ENCODE peak calls at places on chromosomes 11 and 22, in nine cellular contexts. One of them, this sample, is unnamed.

GRCh38 chr11:125390949-125391348 is 105.1 kb downstream of the FEZ1 start:
- DNase-seq in GM23248: peak
- DNase-seq in Caki2: no peak
- DNase-seq in NCI-H1092: no peak
- DNase-seq in posterior cingulate gyrus: no peak
- DNase-seq in stimulated activated CD4-positive, alpha-beta T cell treated with anti-CD3 and anti-CD28 coated beads, Interleukin-2, amount 100 ng/mL, for 48 hours: no peak
- DNase-seq in activated gamma-delta T cell treated with Interleukin-2 at 50 U/mL for 16 hours: no peak
- DNase-seq in OCI-LY7: no peak
- DNase-seq in stimulated activated naive CD4-positive, alpha-beta T cell: no peak
- DNase-seq in this sample: peak

GRCh38 chr22:36191106-36191836 is 10.3 kb downstream of the APOL4 start:
- DNase-seq in GM23248: peak
- DNase-seq in Caki2: no peak
- DNase-seq in OCI-LY7: no peak
- DNase-seq in NCI-H1092: no peak
- DNase-seq in activated gamma-delta T cell treated with Interleukin-2 at 50 U/mL for 16 hours: no peak
- DNase-seq in posterior cingulate gyrus: peak
- DNase-seq in stimulated activated CD4-positive, alpha-beta T cell treated with anti-CD3 and anti-CD28 coated beads, Interleukin-2, amount 100 ng/mL, for 48 hours: no peak
- DNase-seq in stimulated activated naive CD4-positive, alpha-beta T cell: no peak
- DNase-seq in this sample: peak

GRCh38 chr11:2210366-2211112 is 38.9 kb upstream of the TH start:
- DNase-seq in OCI-LY7: no peak
- DNase-seq in activated gamma-delta T cell treated with Interleukin-2 at 50 U/mL for 16 hours: no peak
- DNase-seq in GM23248: no peak
- DNase-seq in posterior cingulate gyrus: peak
- DNase-seq in stimulated activated CD4-positive, alpha-beta T cell treated with anti-CD3 and anti-CD28 coated beads, Interleukin-2, amount 100 ng/mL, for 48 hours: no peak
- DNase-seq in Caki2: no peak
- DNase-seq in NCI-H1092: no peak
- DNase-seq in stimulated activated naive CD4-positive, alpha-beta T cell: no peak
- DNase-seq in this sample: no peak

GRCh38 chr11:121206810-121207209 is 85.8 kb upstream of the SC5D start:
- DNase-seq in stimulated activated naive CD4-positive, alpha-beta T cell: no peak
- DNase-seq in Caki2: no peak
- DNase-seq in stimulated activated CD4-positive, alpha-beta T cell treated with anti-CD3 and anti-CD28 coated beads, Interleukin-2, amount 100 ng/mL, for 48 hours: no peak
- DNase-seq in NCI-H1092: no peak
- DNase-seq in posterior cingulate gyrus: no peak
- DNase-seq in activated gamma-delta T cell treated with Interleukin-2 at 50 U/mL for 16 hours: no peak
- DNase-seq in OCI-LY7: no peak
- DNase-seq in GM23248: no peak
- DNase-seq in this sample: no peak

GRCh38 chr22:50262460-50262911 is 1.0 kb upstream of the MAPK12 start:
- DNase-seq in stimulated activated naive CD4-positive, alpha-beta T cell: no peak
- DNase-seq in activated gamma-delta T cell treated with Interleukin-2 at 50 U/mL for 16 hours: no peak
- DNase-seq in Caki2: peak
- DNase-seq in posterior cingulate gyrus: no peak
- DNase-seq in stimulated activated CD4-positive, alpha-beta T cell treated with anti-CD3 and anti-CD28 coated beads, Interleukin-2, amount 100 ng/mL, for 48 hours: no peak
- DNase-seq in OCI-LY7: peak
- DNase-seq in GM23248: peak
- DNase-seq in NCI-H1092: no peak
- DNase-seq in this sample: peak

GRCh38 chr11:18239655-18240054 is 3.1 kb upstream of the SAA4 start:
- DNase-seq in stimulated activated naive CD4-positive, alpha-beta T cell: no peak
- DNase-seq in stimulated activated CD4-positive, alpha-beta T cell treated with anti-CD3 and anti-CD28 coated beads, Interleukin-2, amount 100 ng/mL, for 48 hours: no peak
- DNase-seq in Caki2: no peak
- DNase-seq in GM23248: no peak
- DNase-seq in activated gamma-delta T cell treated with Interleukin-2 at 50 U/mL for 16 hours: no peak
- DNase-seq in NCI-H1092: no peak
- DNase-seq in posterior cingulate gyrus: no peak
- DNase-seq in OCI-LY7: no peak
- DNase-seq in this sample: no peak

GRCh38 chr11:8040921-8041285 is 40.1 kb upstream of the TUB start:
- DNase-seq in OCI-LY7: no peak
- DNase-seq in GM23248: no peak
- DNase-seq in Caki2: no peak
- DNase-seq in stimulated activated naive CD4-positive, alpha-beta T cell: no peak
- DNase-seq in activated gamma-delta T cell treated with Interleukin-2 at 50 U/mL for 16 hours: no peak
- DNase-seq in NCI-H1092: no peak
- DNase-seq in stimulated activated CD4-positive, alpha-beta T cell treated with anti-CD3 and anti-CD28 coated beads, Interleukin-2, amount 100 ng/mL, for 48 hours: no peak
- DNase-seq in posterior cingulate gyrus: no peak
- DNase-seq in this sample: no peak

GRCh38 chr11:115391598-115391997 is 112.6 kb downstream of the CADM1 start:
- DNase-seq in GM23248: no peak
- DNase-seq in NCI-H1092: no peak
- DNase-seq in Caki2: no peak
- DNase-seq in stimulated activated CD4-positive, alpha-beta T cell treated with anti-CD3 and anti-CD28 coated beads, Interleukin-2, amount 100 ng/mL, for 48 hours: no peak
- DNase-seq in posterior cingulate gyrus: peak
- DNase-seq in OCI-LY7: peak
- DNase-seq in activated gamma-delta T cell treated with Interleukin-2 at 50 U/mL for 16 hours: no peak
- DNase-seq in stimulated activated naive CD4-positive, alpha-beta T cell: no peak
- DNase-seq in this sample: no peak

GRCh38 chr11:38791346-38791961 is 2193.4 kb upstream of the RAG2 start:
- DNase-seq in activated gamma-delta T cell treated with Interleukin-2 at 50 U/mL for 16 hours: no peak
- DNase-seq in stimulated activated CD4-positive, alpha-beta T cell treated with anti-CD3 and anti-CD28 coated beads, Interleukin-2, amount 100 ng/mL, for 48 hours: peak
- DNase-seq in Caki2: peak
- DNase-seq in stimulated activated naive CD4-positive, alpha-beta T cell: no peak
- DNase-seq in OCI-LY7: peak
- DNase-seq in GM23248: peak
- DNase-seq in posterior cingulate gyrus: no peak
- DNase-seq in NCI-H1092: peak
- DNase-seq in this sample: peak

GRCh38 chr11:111402411-111402810 is 23.3 kb upstream of the POU2AF1 start:
- DNase-seq in stimulated activated CD4-positive, alpha-beta T cell treated with anti-CD3 and anti-CD28 coated beads, Interleukin-2, amount 100 ng/mL, for 48 hours: no peak
- DNase-seq in activated gamma-delta T cell treated with Interleukin-2 at 50 U/mL for 16 hours: no peak
- DNase-seq in posterior cingulate gyrus: no peak
- DNase-seq in OCI-LY7: no peak
- DNase-seq in GM23248: no peak
- DNase-seq in NCI-H1092: peak
- DNase-seq in Caki2: no peak
- DNase-seq in stimulated activated naive CD4-positive, alpha-beta T cell: no peak
- DNase-seq in this sample: no peak

GRCh38 chr11:126332221-126332711 is 23.2 kb upstream of the ST3GAL4 start:
- DNase-seq in Caki2: peak
- DNase-seq in activated gamma-delta T cell treated with Interleukin-2 at 50 U/mL for 16 hours: peak
- DNase-seq in posterior cingulate gyrus: peak
- DNase-seq in stimulated activated naive CD4-positive, alpha-beta T cell: no peak
- DNase-seq in GM23248: peak
- DNase-seq in OCI-LY7: no peak
- DNase-seq in stimulated activated CD4-positive, alpha-beta T cell treated with anti-CD3 and anti-CD28 coated beads, Interleukin-2, amount 100 ng/mL, for 48 hours: no peak
- DNase-seq in NCI-H1092: no peak
- DNase-seq in this sample: peak

GRCh38 chr11:502288-503178 is 4.5 kb downstream of the RNH1 start:
- DNase-seq in Caki2: no peak
- DNase-seq in posterior cingulate gyrus: no peak
- DNase-seq in stimulated activated CD4-positive, alpha-beta T cell treated with anti-CD3 and anti-CD28 coated beads, Interleukin-2, amount 100 ng/mL, for 48 hours: no peak
- DNase-seq in NCI-H1092: no peak
- DNase-seq in GM23248: no peak
- DNase-seq in stimulated activated naive CD4-positive, alpha-beta T cell: no peak
- DNase-seq in activated gamma-delta T cell treated with Interleukin-2 at 50 U/mL for 16 hours: no peak
- DNase-seq in OCI-LY7: no peak
- DNase-seq in this sample: no peak

GRCh38 chr22:37259540-37260029 is 15.5 kb upstream of the RAC2 start:
- DNase-seq in OCI-LY7: peak
- DNase-seq in activated gamma-delta T cell treated with Interleukin-2 at 50 U/mL for 16 hours: no peak
- DNase-seq in NCI-H1092: no peak
- DNase-seq in stimulated activated CD4-positive, alpha-beta T cell treated with anti-CD3 and anti-CD28 coated beads, Interleukin-2, amount 100 ng/mL, for 48 hours: no peak
- DNase-seq in posterior cingulate gyrus: peak
- DNase-seq in GM23248: peak
- DNase-seq in stimulated activated naive CD4-positive, alpha-beta T cell: no peak
- DNase-seq in Caki2: no peak
- DNase-seq in this sample: peak

GRCh38 chr11:73194034-73194507 is 24.0 kb upstream of the P2RY2 start:
- DNase-seq in stimulated activated naive CD4-positive, alpha-beta T cell: no peak
- DNase-seq in OCI-LY7: no peak
- DNase-seq in activated gamma-delta T cell treated with Interleukin-2 at 50 U/mL for 16 hours: no peak
- DNase-seq in Caki2: no peak
- DNase-seq in posterior cingulate gyrus: no peak
- DNase-seq in GM23248: no peak
- DNase-seq in stimulated activated CD4-positive, alpha-beta T cell treated with anti-CD3 and anti-CD28 coated beads, Interleukin-2, amount 100 ng/mL, for 48 hours: no peak
- DNase-seq in NCI-H1092: no peak
- DNase-seq in this sample: no peak

GRCh38 chr22:38601221-38601764 is 31.3 kb upstream of the DMC1 start:
- DNase-seq in GM23248: no peak
- DNase-seq in NCI-H1092: no peak
- DNase-seq in stimulated activated CD4-positive, alpha-beta T cell treated with anti-CD3 and anti-CD28 coated beads, Interleukin-2, amount 100 ng/mL, for 48 hours: no peak
- DNase-seq in activated gamma-delta T cell treated with Interleukin-2 at 50 U/mL for 16 hours: no peak
- DNase-seq in posterior cingulate gyrus: no peak
- DNase-seq in Caki2: no peak
- DNase-seq in OCI-LY7: no peak
- DNase-seq in stimulated activated naive CD4-positive, alpha-beta T cell: no peak
- DNase-seq in this sample: no peak

GRCh38 chr22:17724678-17725464 is 49.4 kb downstream of the BID start:
- DNase-seq in posterior cingulate gyrus: peak
- DNase-seq in activated gamma-delta T cell treated with Interleukin-2 at 50 U/mL for 16 hours: no peak
- DNase-seq in OCI-LY7: no peak
- DNase-seq in NCI-H1092: no peak
- DNase-seq in stimulated activated naive CD4-positive, alpha-beta T cell: no peak
- DNase-seq in GM23248: no peak
- DNase-seq in Caki2: no peak
- DNase-seq in stimulated activated CD4-positive, alpha-beta T cell treated with anti-CD3 and anti-CD28 coated beads, Interleukin-2, amount 100 ng/mL, for 48 hours: no peak
- DNase-seq in this sample: no peak

GRCh38 chr11:34653851-34654490 is 33.1 kb downstream of the EHF start:
- DNase-seq in stimulated activated naive CD4-positive, alpha-beta T cell: no peak
- DNase-seq in NCI-H1092: no peak
- DNase-seq in activated gamma-delta T cell treated with Interleukin-2 at 50 U/mL for 16 hours: no peak
- DNase-seq in GM23248: peak
- DNase-seq in Caki2: peak
- DNase-seq in stimulated activated CD4-positive, alpha-beta T cell treated with anti-CD3 and anti-CD28 coated beads, Interleukin-2, amount 100 ng/mL, for 48 hours: no peak
- DNase-seq in OCI-LY7: no peak
- DNase-seq in posterior cingulate gyrus: no peak
- DNase-seq in this sample: peak

GRCh38 chr11:61037694-61038093 is 64.6 kb upstream of the CD5 start:
- DNase-seq in OCI-LY7: no peak
- DNase-seq in stimulated activated naive CD4-positive, alpha-beta T cell: no peak
- DNase-seq in NCI-H1092: no peak
- DNase-seq in stimulated activated CD4-positive, alpha-beta T cell treated with anti-CD3 and anti-CD28 coated beads, Interleukin-2, amount 100 ng/mL, for 48 hours: no peak
- DNase-seq in posterior cingulate gyrus: peak
- DNase-seq in Caki2: no peak
- DNase-seq in activated gamma-delta T cell treated with Interleukin-2 at 50 U/mL for 16 hours: no peak
- DNase-seq in GM23248: no peak
- DNase-seq in this sample: peak

GRCh38 chr11:72641900-72642814 is 32.1 kb downstream of the PDE2A start:
- DNase-seq in stimulated activated naive CD4-positive, alpha-beta T cell: no peak
- DNase-seq in NCI-H1092: no peak
- DNase-seq in stimulated activated CD4-positive, alpha-beta T cell treated with anti-CD3 and anti-CD28 coated beads, Interleukin-2, amount 100 ng/mL, for 48 hours: no peak
- DNase-seq in activated gamma-delta T cell treated with Interleukin-2 at 50 U/mL for 16 hours: no peak
- DNase-seq in OCI-LY7: no peak
- DNase-seq in posterior cingulate gyrus: peak
- DNase-seq in GM23248: peak
- DNase-seq in Caki2: peak
- DNase-seq in this sample: peak

GRCh38 chr22:33447733-33448132 is 389.6 kb upstream of the SYN3 start:
- DNase-seq in stimulated activated CD4-positive, alpha-beta T cell treated with anti-CD3 and anti-CD28 coated beads, Interleukin-2, amount 100 ng/mL, for 48 hours: no peak
- DNase-seq in activated gamma-delta T cell treated with Interleukin-2 at 50 U/mL for 16 hours: no peak
- DNase-seq in OCI-LY7: no peak
- DNase-seq in GM23248: no peak
- DNase-seq in NCI-H1092: no peak
- DNase-seq in stimulated activated naive CD4-positive, alpha-beta T cell: no peak
- DNase-seq in posterior cingulate gyrus: no peak
- DNase-seq in Caki2: no peak
- DNase-seq in this sample: no peak

GRCh38 chr11:122731500-122731913 is 76.0 kb downstream of the UBASH3B start:
- DNase-seq in Caki2: peak
- DNase-seq in stimulated activated CD4-positive, alpha-beta T cell treated with anti-CD3 and anti-CD28 coated beads, Interleukin-2, amount 100 ng/mL, for 48 hours: no peak
- DNase-seq in GM23248: peak
- DNase-seq in stimulated activated naive CD4-positive, alpha-beta T cell: no peak
- DNase-seq in activated gamma-delta T cell treated with Interleukin-2 at 50 U/mL for 16 hours: no peak
- DNase-seq in NCI-H1092: no peak
- DNase-seq in posterior cingulate gyrus: no peak
- DNase-seq in OCI-LY7: no peak
- DNase-seq in this sample: no peak

This sample was measured in adipocyte.